ENCODE peak calls at places on chromosomes 5 and 9, in seven cellular contexts. Y is H1, Z is HCT116, P is K562, K is GM12878, M is SK-N-SH, G is HepG2. S is an unnamed sample.

GRCh38 chr5:56676091-56676768 is 139.1 kb upstream of the MAP3K1 start:
- DNase-seq in G (peak), P (peak), K (no peak), Z (peak), Y (no peak), M (no peak), S (no peak)

GRCh38 chr9:98551511-98552286 is 157.0 kb downstream of the GABBR2 start:
- DNase-seq in Z (no peak), G (no peak), Y (no peak), M (no peak), P (no peak), K (no peak), S (no peak)

GRCh38 chr5:1449081-1449630 is 3.9 kb upstream of the SLC6A3 start:
- DNase-seq in P (no peak), K (no peak), M (no peak), G (no peak), Z (no peak), Y (peak), S (no peak)

GRCh38 chr9:93258818-93259489 is 75.0 kb downstream of the WNK2 start:
- DNase-seq in Y (peak), P (no peak), Z (no peak), K (no peak), M (peak), G (no peak), S (no peak)

GRCh38 chr9:4286086-4286485 is 13.8 kb downstream of the GLIS3 start:
- DNase-seq in K (no peak), Z (no peak), P (no peak), G (no peak), Y (no peak), M (no peak), S (no peak)

GRCh38 chr5:137563646-137564474 is 64.7 kb upstream of the SPOCK1 start:
- DNase-seq in K (no peak), M (peak), P (no peak), Y (no peak), Z (no peak), G (no peak), S (no peak)

GRCh38 chr9:124735121-124735520 is 36.0 kb downstream of the NR6A1 start:
- DNase-seq in M (no peak), G (peak), Y (no peak), P (no peak), K (no peak), Z (peak), S (no peak)

GRCh38 chr5:1936413-1936812 is 53.7 kb upstream of the IRX4 start:
- DNase-seq in Y (no peak), Z (peak), P (no peak), K (no peak), M (no peak), G (no peak), S (no peak)

GRCh38 chr5:322942-323879 is 1.7 kb downstream of the AHRR start:
- DNase-seq in K (no peak), Y (peak), Z (no peak), M (no peak), G (no peak), P (no peak), S (no peak)

GRCh38 chr5:1660037-1660400 is 136.3 kb upstream of the LPCAT1 start:
- DNase-seq in G (no peak), P (no peak), M (no peak), Z (no peak), Y (no peak), K (no peak), S (no peak)

GRCh38 chr5:159768243-159768642 is 148.0 kb upstream of the ADRA1B start:
- DNase-seq in K (no peak), Y (no peak), Z (no peak), M (no peak), G (no peak), P (no peak), S (no peak)

GRCh38 chr9:130043654-130044623 is 950 bp upstream of the FNBP1 start:
- DNase-seq in P (peak), Y (no peak), M (peak), G (peak), Z (no peak), K (no peak), S (no peak)

GRCh38 chr9:12719431-12719830 is 26.2 kb downstream of the TYRP1 start:
- DNase-seq in Y (no peak), P (no peak), Z (peak), K (no peak), M (peak), G (peak), S (no peak)

GRCh38 chr9:93206576-93207155 is 22.7 kb downstream of the WNK2 start:
- DNase-seq in K (no peak), G (no peak), M (no peak), Y (no peak), P (no peak), Z (no peak), S (no peak)

GRCh38 chr9:111287127-111287526 is 42.9 kb downstream of the OR2K2 start:
- DNase-seq in Z (peak), M (no peak), Y (no peak), G (no peak), K (no peak), P (no peak), S (no peak)

GRCh38 chr9:70949239-70949638 is 172.2 kb downstream of the TRPM3 start:
- DNase-seq in G (no peak), Y (no peak), P (no peak), Z (no peak), K (no peak), M (no peak), S (no peak)

GRCh38 chr9:116689117-116689516 is 2.0 kb downstream of the TRIM32 start:
- DNase-seq in M (no peak), Z (no peak), P (no peak), G (no peak), K (no peak), Y (no peak), S (no peak)

GRCh38 chr5:178431777-178432155 is 158.4 kb downstream of the COL23A1 start:
- DNase-seq in K (no peak), Z (no peak), M (no peak), Y (no peak), P (no peak), G (no peak), S (no peak)

GRCh38 chr9:124495105-124496074 is 11.8 kb downstream of the NR5A1 start:
- DNase-seq in K (no peak), P (peak), Z (no peak), Y (no peak), M (no peak), G (no peak), S (no peak)

GRCh38 chr5:176796411-176796810 is 13.9 kb upstream of the UNC5A start:
- DNase-seq in K (no peak), Z (no peak), M (no peak), Y (no peak), P (no peak), G (no peak), S (no peak)

GRCh38 chr5:150409638-150410523 is 2.8 kb downstream of the CD74 start:
- DNase-seq in G (peak), M (peak), Z (peak), P (peak), K (peak), Y (peak), S (peak)

GRCh38 chr5:68533571-68534051 is 318.1 kb downstream of the PIK3R1 start:
- DNase-seq in K (no peak), G (no peak), Z (no peak), M (peak), P (no peak), Y (no peak), S (no peak)
- TF ChIP-seq JUND in K (no peak), G (no peak), Z (no peak), M (no peak), P (no peak), Y (no peak), S (no peak)

GRCh38 chr5:95620870-95621838 is 1.3 kb downstream of the GPR150 start:
- DNase-seq in G (no peak), P (no peak), K (no peak), Z (no peak), Y (peak), M (peak), S (no peak)
- TF ChIP-seq JUND in G (peak), P (no peak), K (no peak), Z (no peak), Y (no peak), M (no peak), S (no peak)

GRCh38 chr9:112360047-112360804 is 19.7 kb upstream of the HSDL2 start:
- DNase-seq in Y (no peak), G (no peak), Z (no peak), P (no peak), K (no peak), M (no peak), S (no peak)
- TF ChIP-seq JUND in Y (no peak), G (no peak), Z (no peak), P (no peak), K (no peak), M (no peak), S (no peak)

GRCh38 chr9:74935008-74935407 is 17.7 kb downstream of the C9orf40 start:
- DNase-seq in M (peak), Z (no peak), G (no peak), Y (no peak), K (no peak), P (no peak), S (no peak)
- TF ChIP-seq JUND in M (no peak), Z (no peak), G (no peak), Y (no peak), K (no peak), P (no peak), S (no peak)

GRCh38 chr5:139808481-139809330 is 13.1 kb downstream of the PSD2 start:
- DNase-seq in Y (peak), P (peak), Z (no peak), M (no peak), G (no peak), K (no peak), S (peak)
- TF ChIP-seq JUND in Y (no peak), P (no peak), Z (no peak), M (no peak), G (no peak), K (no peak), S (no peak)